ENCODE peak calls at places on chromosome 17, in seven cellular contexts. A, Y, O, X, N, V and H are unnamed samples.

GRCh38 chr17:63703556-63704258 is 3.8 kb upstream of the LIMD2 start:
- DNase-seq in A (no peak), O (no peak), V (no peak), X (no peak), N (no peak), Y (no peak), H (no peak)

GRCh38 chr17:10556301-10557005 is 7.0 kb upstream of the MYH2 start:
- DNase-seq in Y (peak), A (peak), O (no peak), V (no peak), N (no peak), X (no peak), H (peak)

GRCh38 chr17:57011482-57012015 is 33.6 kb downstream of the SCPEP1 start:
- DNase-seq in A (no peak), X (no peak), V (no peak), N (no peak), Y (no peak), O (no peak), H (no peak)

GRCh38 chr17:46818929-46819859 is 702 bp upstream of the WNT3 start:
- DNase-seq in Y (no peak), O (no peak), X (no peak), V (no peak), A (no peak), N (no peak), H (peak)

GRCh38 chr17:16374129-16374528 is 6.8 kb upstream of the UBB start:
- DNase-seq in O (no peak), N (no peak), V (no peak), Y (peak), X (no peak), A (peak), H (peak)

GRCh38 chr17:70677783-70678647 is 508.7 kb downstream of the KCNJ2 start:
- DNase-seq in N (no peak), A (no peak), Y (no peak), X (no peak), V (no peak), O (no peak), H (no peak)

GRCh38 chr17:16948587-16949376 is 23.1 kb downstream of the TNFRSF13B start:
- DNase-seq in V (no peak), X (no peak), Y (no peak), O (no peak), N (no peak), A (no peak), H (no peak)

GRCh38 chr17:27562777-27563455 is 68.1 kb upstream of the LGALS9 start:
- DNase-seq in N (no peak), V (no peak), X (no peak), A (no peak), Y (no peak), O (no peak), H (no peak)

GRCh38 chr17:41505007-41505835 is at the start of gene KRT13:
- DNase-seq in A (no peak), V (no peak), N (no peak), Y (no peak), X (no peak), O (no peak), H (no peak)

GRCh38 chr17:80110927-80111701 is 9.7 kb downstream of the GAA start:
- DNase-seq in O (no peak), X (peak), Y (no peak), N (no peak), V (no peak), A (no peak), H (no peak)

GRCh38 chr17:13587487-13588338 is 14.0 kb downstream of the HS3ST3A1 start:
- DNase-seq in V (no peak), O (no peak), X (no peak), Y (peak), N (no peak), A (no peak), H (peak)

GRCh38 chr17:64343071-64343774 is 47.4 kb downstream of the PECAM1 start:
- DNase-seq in A (no peak), O (no peak), V (no peak), X (peak), N (no peak), Y (no peak), H (no peak)

GRCh38 chr17:42365136-42365535 is 23.1 kb downstream of the STAT3 start:
- DNase-seq in Y (peak), V (no peak), O (no peak), N (no peak), A (peak), X (no peak), H (peak)

GRCh38 chr17:42221886-42222745 is 27.8 kb upstream of the GHDC start:
- DNase-seq in Y (peak), X (no peak), V (peak), O (peak), A (peak), N (peak), H (peak)

GRCh38 chr17:60391419-60392041 is 403 bp downstream of the USP32 start:
- DNase-seq in A (no peak), V (no peak), O (no peak), N (no peak), Y (peak), X (peak), H (no peak)

GRCh38 chr17:68301438-68301959 is 10.2 kb downstream of the ARSG start:
- DNase-seq in X (no peak), V (no peak), N (no peak), Y (no peak), A (no peak), O (no peak), H (no peak)

GRCh38 chr17:19327039-19327776 is 35.3 kb downstream of the B9D1 start:
- DNase-seq in V (no peak), Y (peak), N (no peak), A (peak), X (no peak), O (no peak), H (peak)

GRCh38 chr17:61235001-61235820 is 164.4 kb upstream of the TBX2 start:
- DNase-seq in A (no peak), O (no peak), X (no peak), V (no peak), Y (no peak), N (no peak), H (no peak)

GRCh38 chr17:29549169-29549935 is 17.5 kb downstream of the ABHD15 start:
- DNase-seq in Y (peak), A (peak), V (no peak), O (peak), X (no peak), N (no peak), H (peak)

GRCh38 chr17:42783062-42783777 is 2.8 kb downstream of the WNK4 start:
- DNase-seq in N (no peak), V (no peak), Y (peak), X (no peak), A (peak), O (no peak), H (peak)

GRCh38 chr17:12992676-12993075 is 25.2 kb downstream of the ELAC2 start:
- DNase-seq in A (no peak), O (no peak), X (no peak), N (no peak), V (no peak), Y (no peak), H (no peak)

GRCh38 chr17:72400488-72400827 is 279.6 kb downstream of the SOX9 start:
- DNase-seq in O (no peak), A (no peak), X (no peak), N (no peak), Y (no peak), V (no peak), H (no peak)